ENCODE peak calls at places on chromosomes 3 and 15, in five cellular contexts. Q is GM23338, O is neural progenitor cell, B is tibial nerve, P is cardiac muscle cell. R is an unnamed sample.

GRCh38 chr3:156187146-156187769 is 66.9 kb downstream of the KCNAB1 start:
- DNase-seq in Q (no peak), O (no peak), B (no peak), P (peak; percentile 26), R (no peak)

GRCh38 chr15:84749111-84749991 is 959 bp downstream of the ZNF592 start:
- DNase-seq in Q (peak; percentile 49), O (peak; percentile 53), B (no peak), P (peak; percentile 36), R (peak; percentile 56)

GRCh38 chr15:101031203-101031602 is 112.0 kb downstream of the LRRK1 start:
- DNase-seq in Q (no peak), O (no peak), B (no peak), P (peak; percentile 65), R (peak; percentile 11)

GRCh38 chr3:40179016-40179415 is 130.5 kb upstream of the EIF1B start:
- DNase-seq in Q (peak; percentile 86), O (peak; percentile 79), B (peak; percentile 60), P (peak; percentile 81), R (peak; percentile 56)

GRCh38 chr15:88992216-88992615 is 79.0 kb upstream of the MFGE8 start:
- DNase-seq in Q (no peak), O (no peak), B (no peak), P (no peak), R (no peak)

GRCh38 chr3:148136816-148137215 is 560.9 kb upstream of the AGTR1 start:
- DNase-seq in Q (no peak), O (no peak), B (no peak), P (no peak), R (no peak)

GRCh38 chr3:137761563-137762503 is 2.3 kb upstream of the SOX14 start:
- DNase-seq in Q (peak; percentile 43), O (peak; percentile 52), B (no peak), P (no peak), R (no peak)

GRCh38 chr15:85706779-85707518 is 87.8 kb downstream of the KLHL25 start:
- DNase-seq in Q (no peak), O (no peak), B (no peak), P (peak; percentile 97), R (peak; percentile 55)

GRCh38 chr3:175940881-175941280 is 1081.7 kb downstream of the NAALADL2 start:
- DNase-seq in Q (peak; percentile 91), O (peak; percentile 52), B (no peak), P (no peak), R (no peak)

GRCh38 chr15:60353245-60353940 is 44.4 kb downstream of the ANXA2 start:
- DNase-seq in Q (no peak), O (no peak), B (no peak), P (no peak), R (no peak)

GRCh38 chr15:60355148-60355857 is 42.5 kb downstream of the ANXA2 start:
- DNase-seq in Q (no peak), O (no peak), B (no peak), P (no peak), R (no peak)

GRCh38 chr15:60350121-60350520 is 47.7 kb downstream of the ANXA2 start:
- DNase-seq in Q (no peak), O (no peak), B (no peak), P (no peak), R (no peak)

GRCh38 chr15:60351066-60351465 is 46.7 kb downstream of the ANXA2 start:
- DNase-seq in Q (no peak), O (no peak), B (no peak), P (no peak), R (no peak)

DNA sequence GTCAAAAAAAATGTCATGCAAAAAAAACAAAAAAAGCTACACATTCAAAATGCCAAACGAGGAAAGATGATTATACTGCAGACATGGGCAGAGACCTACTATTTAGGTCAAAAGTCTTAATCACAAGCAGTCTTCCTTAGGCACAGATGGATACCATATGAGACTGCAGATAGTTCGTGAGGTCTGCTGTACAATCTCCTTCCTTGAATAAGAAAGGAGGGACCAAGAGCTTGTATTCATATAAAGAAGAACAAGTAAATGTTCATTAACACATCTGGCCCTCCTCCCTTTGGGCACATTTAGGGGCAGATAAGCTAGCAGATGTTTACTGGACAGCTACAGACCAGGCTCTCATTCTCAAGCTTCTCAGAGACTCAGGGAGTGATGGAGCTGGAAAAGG is 45.3 kb downstream of the ANXA2 start:
- DNase-seq in Q (no peak), O (no peak), B (no peak), P (no peak), R (no peak)
- H3K4me3 ChIP-seq in Q (no peak overlapping the region), O (no peak overlapping the region), B (no peak overlapping the region), P (no peak overlapping the region), R (no peak overlapping the region)

DNA sequence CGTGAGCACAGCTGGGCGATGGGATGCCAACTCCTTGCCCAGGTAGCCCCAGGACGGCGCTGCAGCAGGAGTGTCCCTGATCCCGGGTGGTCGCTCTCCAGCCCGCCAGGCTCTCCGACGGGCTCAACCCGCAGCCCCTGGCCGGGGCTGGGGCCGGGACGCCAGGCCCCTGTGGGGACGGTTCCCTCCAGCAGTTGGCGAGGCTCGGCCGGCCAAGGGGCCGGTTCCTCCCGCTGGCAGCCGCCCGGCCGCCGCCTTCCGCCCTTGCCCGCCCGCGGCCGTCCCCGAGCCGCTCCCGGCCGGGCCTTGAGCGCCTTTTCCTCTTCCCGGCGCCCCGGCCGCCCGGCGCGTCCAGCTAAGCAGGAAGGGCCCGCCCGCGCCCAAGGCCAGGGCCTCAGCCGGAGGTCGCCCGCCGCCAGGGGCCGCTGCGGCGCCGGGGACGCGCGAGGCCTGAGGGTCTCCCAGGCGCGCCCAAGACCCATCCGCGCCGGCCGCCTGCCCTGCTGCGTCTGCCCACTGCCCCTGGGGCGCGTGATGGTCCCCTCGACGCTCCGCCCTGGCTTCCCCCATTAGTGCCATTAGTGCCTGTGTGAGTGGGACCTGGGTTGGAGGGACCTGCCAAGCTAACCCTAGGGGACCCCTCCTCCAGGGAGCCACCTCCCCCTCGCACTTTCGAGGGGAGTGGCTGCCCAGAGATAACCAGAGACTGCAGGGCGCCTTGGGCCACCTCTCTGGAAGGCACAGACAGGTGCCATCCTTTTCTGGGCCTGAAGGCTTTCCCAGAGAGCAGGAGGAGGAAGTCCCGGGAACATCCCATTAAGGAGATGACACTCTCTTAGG is 106.4 kb downstream of the FBLN2 start:
- DNase-seq in Q (peak; percentile 88), O (peak; percentile 91), B (no peak), P (peak; percentile 64), R (peak; percentile 44)
- TF ChIP-seq CTCF in Q (peak; percentile 77), O (peak; percentile 72), B (peak; percentile 20), P (no peak), R (peak; percentile 40)

DNA sequence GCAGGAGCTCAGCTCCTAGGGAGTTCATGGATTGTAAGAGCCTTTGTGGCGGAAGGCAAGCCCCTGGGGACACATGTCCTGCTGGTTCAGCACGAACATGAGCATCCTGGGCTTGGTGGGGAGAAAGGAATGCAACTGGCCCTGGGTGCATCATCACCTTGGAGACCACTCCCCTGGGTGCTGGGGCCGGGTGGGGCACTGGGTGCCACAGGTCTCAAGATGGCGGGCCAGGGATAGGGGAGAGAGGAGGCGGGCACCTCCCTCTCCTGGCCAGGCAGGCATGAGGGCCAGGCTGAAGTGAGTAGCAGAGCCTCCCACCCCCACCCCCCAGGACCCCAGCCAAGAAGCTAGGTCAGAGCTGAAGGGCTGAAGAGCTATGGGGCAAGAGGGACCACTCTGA is 768 bp downstream of the PCBP4 start:
- DNase-seq in Q (no peak), O (no peak), B (no peak), P (no peak), R (no peak)
- H3K27me3 ChIP-seq in Q (peaks cover 9% of the 10 kb centered on the region), O (peaks cover 22% of the 10 kb centered on the region), B (no peaks in the 10 kb centered on the region), P (no peaks in the 10 kb centered on the region), R (no peaks in the 10 kb centered on the region)

GRCh38 chr15:30925686-30926085 is 22.0 kb downstream of the FAN1 start:
- DNase-seq in Q (no peak), O (no peak), B (no peak), P (no peak), R (no peak)
- H3K4me3 ChIP-seq in Q (no peak overlapping the region), O (no peak overlapping the region), B (no peak overlapping the region), P (no peak overlapping the region), R (no peak overlapping the region)